ENCODE peak calls at places on chromosomes 12 and 14, in four cellular contexts. One of them, this sample, is unnamed. For H3K4me1, the result is how much of the 10 kb centered on the place peaks cover.

GRCh38 chr12:113456761-113457160 is 14.9 kb downstream of the LHX5 start:
- DNase-seq in mucosa of descending colon: no peak
- DNase-seq in psoas muscle: no peak
- DNase-seq in uterus: no peak
- DNase-seq in this sample: no peak

GRCh38 chr14:70640938-70641547 is 673 bp upstream of the TTC9 start:
- DNase-seq in uterus: peak
- DNase-seq in mucosa of descending colon: peak
- DNase-seq in psoas muscle: peak
- DNase-seq in this sample: no peak

GRCh38 chr14:26187996-26188605 is 409.7 kb downstream of the NOVA1 start:
- DNase-seq in mucosa of descending colon: no peak
- DNase-seq in uterus: peak
- DNase-seq in psoas muscle: no peak
- DNase-seq in this sample: no peak

GRCh38 chr12:16612647-16613046 is 6.7 kb upstream of the LMO3 start:
- DNase-seq in mucosa of descending colon: no peak
- DNase-seq in psoas muscle: no peak
- DNase-seq in uterus: no peak
- DNase-seq in this sample: no peak

GRCh38 chr14:97166497-97166896 is 369.3 kb downstream of the VRK1 start:
- DNase-seq in psoas muscle: no peak
- DNase-seq in mucosa of descending colon: no peak
- DNase-seq in uterus: no peak
- DNase-seq in this sample: no peak

GRCh38 chr12:123306200-123306599 is 34.5 kb upstream of the CDK2AP1 start:
- DNase-seq in psoas muscle: no peak
- DNase-seq in uterus: no peak
- DNase-seq in mucosa of descending colon: no peak
- DNase-seq in this sample: no peak

GRCh38 chr12:87779016-87779415 is 250.2 kb downstream of the C12orf50 start:
- DNase-seq in uterus: no peak
- DNase-seq in psoas muscle: no peak
- DNase-seq in mucosa of descending colon: no peak
- DNase-seq in this sample: no peak

GRCh38 chr12:98260276-98260675 is 255.1 kb upstream of the TMPO start:
- DNase-seq in psoas muscle: no peak
- DNase-seq in mucosa of descending colon: no peak
- DNase-seq in uterus: no peak
- DNase-seq in this sample: no peak

GRCh38 chr12:90102957-90103652 is 394.5 kb upstream of the ATP2B1 start:
- DNase-seq in mucosa of descending colon: peak
- DNase-seq in psoas muscle: no peak
- DNase-seq in uterus: no peak
- DNase-seq in this sample: no peak

GRCh38 chr12:1656894-1657293 is 27.9 kb downstream of the WNT5B start:
- DNase-seq in uterus: no peak
- DNase-seq in psoas muscle: no peak
- DNase-seq in mucosa of descending colon: no peak
- DNase-seq in this sample: no peak

GRCh38 chr12:2341871-2342270 is 289.1 kb downstream of the CACNA1C start:
- DNase-seq in psoas muscle: no peak
- DNase-seq in mucosa of descending colon: no peak
- DNase-seq in uterus: no peak
- DNase-seq in this sample: no peak

GRCh38 chr14:103110681-103111296 is 12.5 kb upstream of the TNFAIP2 start:
- DNase-seq in psoas muscle: peak
- DNase-seq in uterus: no peak
- DNase-seq in mucosa of descending colon: no peak
- DNase-seq in this sample: no peak

GRCh38 chr14:101118746-101119610 is 215.5 kb upstream of the RTL1 start:
- DNase-seq in mucosa of descending colon: no peak
- DNase-seq in uterus: no peak
- DNase-seq in psoas muscle: peak
- DNase-seq in this sample: peak

GRCh38 chr12:126582231-126582630 is 1517.0 kb downstream of the AACS start:
- DNase-seq in uterus: no peak
- DNase-seq in mucosa of descending colon: no peak
- DNase-seq in psoas muscle: no peak
- DNase-seq in this sample: no peak

GRCh38 chr14:59354666-59355065 is 110.5 kb downstream of the GPR135 start:
- DNase-seq in mucosa of descending colon: no peak
- DNase-seq in psoas muscle: no peak
- DNase-seq in uterus: no peak
- DNase-seq in this sample: no peak

GRCh38 chr14:90785474-90785873 is 30.8 kb downstream of the TTC7B start:
- DNase-seq in mucosa of descending colon: peak
- DNase-seq in uterus: peak
- DNase-seq in psoas muscle: peak
- DNase-seq in this sample: peak

GRCh38 chr12:47244730-47245285 is 165.0 kb upstream of the AMIGO2 start:
- DNase-seq in uterus: no peak
- DNase-seq in psoas muscle: no peak
- DNase-seq in mucosa of descending colon: no peak
- DNase-seq in this sample: no peak

GRCh38 chr12:16385779-16386646 is 38.6 kb downstream of the MGST1 start:
- DNase-seq in mucosa of descending colon: peak
- DNase-seq in uterus: peak
- DNase-seq in psoas muscle: no peak
- DNase-seq in this sample: peak

GRCh38 chr12:43692064-43692463 is 66.5 kb downstream of the PUS7L start:
- DNase-seq in uterus: no peak
- DNase-seq in mucosa of descending colon: no peak
- DNase-seq in psoas muscle: no peak
- DNase-seq in this sample: no peak

GRCh38 chr12:124352839-124353238 is 57.9 kb downstream of the RFLNA start:
- DNase-seq in uterus: peak
- DNase-seq in mucosa of descending colon: peak
- DNase-seq in psoas muscle: no peak
- DNase-seq in this sample: peak

GRCh38 chr12:96471368-96472040 is 17.9 kb upstream of the CFAP54 start:
- DNase-seq in psoas muscle: no peak
- DNase-seq in mucosa of descending colon: no peak
- DNase-seq in uterus: no peak
- DNase-seq in this sample: no peak

GRCh38 chr14:23863836-23864235 is 89.7 kb upstream of the DHRS4 start:
- DNase-seq in uterus: no peak
- DNase-seq in psoas muscle: no peak
- DNase-seq in mucosa of descending colon: no peak
- DNase-seq in this sample: no peak

GRCh38 chr12:53069621-53070410 is 9.4 kb downstream of the SPRYD3 start:
- DNase-seq in mucosa of descending colon: no peak
- DNase-seq in psoas muscle: peak
- DNase-seq in uterus: peak
- DNase-seq in this sample: peak

DNA sequence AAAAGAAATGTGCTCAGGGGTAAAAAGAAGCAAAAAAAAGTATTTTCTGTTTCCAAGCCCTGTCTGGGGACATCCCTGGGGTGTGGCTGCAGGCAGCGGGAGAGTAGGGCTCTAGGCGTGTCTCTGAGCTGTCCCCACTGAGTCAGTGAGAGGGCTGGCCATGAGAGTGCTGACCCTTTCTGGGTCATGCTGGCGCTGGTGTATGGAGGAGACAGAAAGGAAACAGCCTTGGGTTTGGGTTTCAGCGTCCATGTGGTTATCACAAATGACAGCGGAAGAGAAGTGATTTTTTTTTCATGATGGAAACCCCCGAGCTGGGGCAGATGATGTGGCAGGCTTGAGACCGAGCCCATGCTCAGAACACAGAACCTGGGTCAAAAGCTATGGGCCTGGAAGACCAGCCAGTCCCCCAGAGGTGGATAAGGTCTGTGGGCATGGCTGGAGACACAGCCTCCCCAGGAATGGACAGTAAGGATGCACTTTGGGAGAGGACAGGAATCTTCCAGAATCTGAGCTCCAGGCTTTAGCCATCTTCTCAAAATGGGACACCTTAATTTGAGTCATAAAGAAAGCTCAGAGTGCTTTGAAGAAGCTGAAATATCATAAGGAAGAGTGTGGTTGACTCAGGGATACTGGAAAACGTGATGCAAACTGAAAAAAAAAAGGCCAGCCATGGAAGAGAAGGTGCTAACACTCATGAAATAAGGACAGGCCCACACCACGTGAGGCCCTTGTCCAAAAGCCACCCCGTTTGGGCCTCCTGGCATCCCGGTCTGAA is 36.2 kb downstream of the SYNE3 start:
- DNase-seq in mucosa of descending colon: no peak
- DNase-seq in uterus: peak
- DNase-seq in psoas muscle: peak
- DNase-seq in this sample: peak
- H3K4me1 ChIP-seq in mucosa of descending colon: under half
- H3K4me1 ChIP-seq in uterus: under half
- H3K4me1 ChIP-seq in psoas muscle: under half
- H3K4me1 ChIP-seq in this sample: under half

DNA sequence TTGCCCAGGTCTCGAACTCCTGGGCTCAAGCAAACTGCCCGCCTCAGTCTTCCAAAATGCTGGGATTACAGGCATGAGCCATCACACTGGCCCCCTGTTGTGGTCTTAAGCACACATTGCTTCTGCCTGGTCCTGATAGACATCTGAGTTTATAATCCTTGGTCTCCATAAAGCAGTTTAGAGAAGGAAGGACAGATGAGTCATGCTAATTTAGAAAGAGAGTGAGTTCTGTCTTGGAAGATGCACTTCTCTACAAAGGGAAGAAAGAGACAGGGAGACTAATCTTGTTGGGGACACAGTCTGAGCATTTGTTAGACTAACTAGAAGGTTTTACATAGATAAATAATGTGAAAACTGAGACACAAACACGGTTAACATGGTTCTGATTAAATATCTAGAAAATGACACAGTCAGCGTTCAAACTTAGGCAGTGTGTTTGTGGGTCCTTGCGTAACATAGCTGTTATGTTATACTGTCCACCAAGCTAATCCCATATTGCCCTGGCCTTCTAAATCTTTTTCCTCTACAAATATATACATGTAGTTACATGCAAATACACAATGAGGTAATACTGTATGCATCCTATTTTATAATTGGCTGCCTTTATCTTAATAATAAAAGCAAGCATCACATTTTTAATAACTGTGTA is 31.0 kb downstream of the SAMD4A start:
- DNase-seq in mucosa of descending colon: no peak
- DNase-seq in uterus: no peak
- DNase-seq in psoas muscle: no peak
- DNase-seq in this sample: no peak
- H3K4me1 ChIP-seq in mucosa of descending colon: under half
- H3K4me1 ChIP-seq in uterus: under half
- H3K4me1 ChIP-seq in psoas muscle: under half
- H3K4me1 ChIP-seq in this sample: under half

GRCh38 chr14:75143761-75144527 is 17.1 kb upstream of the NEK9 start:
- DNase-seq in psoas muscle: no peak
- DNase-seq in uterus: no peak
- DNase-seq in mucosa of descending colon: no peak
- DNase-seq in this sample: no peak
- H3K4me1 ChIP-seq in psoas muscle: under half
- H3K4me1 ChIP-seq in uterus: under half
- H3K4me1 ChIP-seq in mucosa of descending colon: under half
- H3K4me1 ChIP-seq in this sample: under half

DNA sequence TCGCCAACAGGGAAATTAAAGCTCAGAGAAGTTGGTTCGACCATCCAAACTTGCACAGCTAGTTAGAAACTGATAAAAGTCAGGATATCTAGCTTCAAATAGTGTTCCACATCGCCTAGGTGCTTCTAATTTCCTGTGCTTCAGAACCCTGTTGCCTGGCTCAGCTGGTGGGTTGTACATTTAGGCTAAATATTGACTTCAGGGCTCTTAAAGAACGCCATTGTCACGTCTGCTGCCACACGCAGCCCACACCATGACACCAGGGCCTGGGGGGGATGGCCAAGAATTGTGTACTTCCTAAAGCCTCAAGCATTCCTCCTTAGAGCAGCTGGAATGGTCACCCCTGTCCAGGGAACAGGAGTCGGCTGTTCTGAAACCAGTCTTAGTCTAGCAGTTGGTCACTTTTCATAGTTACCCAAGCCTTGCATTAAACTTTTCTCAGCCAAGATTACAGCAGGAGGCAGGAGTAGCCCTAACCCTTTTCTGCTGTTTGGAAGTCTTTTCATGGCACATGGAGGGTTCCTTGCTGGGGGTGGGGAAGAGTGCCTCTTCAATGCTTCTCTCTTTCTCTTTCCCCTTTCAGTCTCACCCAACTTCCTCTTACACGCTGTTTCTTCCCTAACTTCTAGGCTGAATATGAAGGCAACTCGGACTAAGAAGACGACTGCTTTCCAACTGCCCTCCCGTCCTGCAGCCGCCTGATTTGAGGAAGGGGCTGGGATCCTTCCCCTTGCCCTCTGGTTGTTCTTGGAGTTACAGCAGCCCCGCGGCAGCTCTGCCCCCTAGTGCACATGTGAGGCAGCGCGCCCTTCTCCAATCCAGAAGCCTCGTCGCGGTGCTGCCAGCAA is 17.1 kb downstream of the FOS start:
- DNase-seq in mucosa of descending colon: peak
- DNase-seq in uterus: peak
- DNase-seq in psoas muscle: peak
- DNase-seq in this sample: peak
- H3K4me1 ChIP-seq in mucosa of descending colon: under half
- H3K4me1 ChIP-seq in uterus: under half
- H3K4me1 ChIP-seq in psoas muscle: under half
- H3K4me1 ChIP-seq in this sample: under half

DNA sequence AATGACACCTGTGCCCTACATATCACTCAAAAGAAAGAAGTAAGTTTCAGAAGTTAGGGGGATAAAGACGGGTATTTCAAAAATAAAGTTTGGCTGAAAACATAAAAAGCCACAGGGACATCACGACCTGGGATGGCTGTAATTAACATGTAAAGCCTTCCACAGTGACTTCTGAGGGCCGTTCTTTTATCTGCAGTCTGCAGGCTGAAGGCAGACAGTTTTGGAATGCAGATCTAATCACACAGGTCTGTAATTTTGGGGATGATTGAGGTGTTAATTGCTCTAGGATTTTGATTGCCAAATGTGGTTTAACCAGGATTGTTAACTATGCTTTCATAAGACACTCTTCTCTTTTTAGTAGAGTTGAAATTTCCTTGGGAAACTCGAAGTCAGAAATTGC is 355.5 kb downstream of the ATP23 start:
- DNase-seq in mucosa of descending colon: no peak
- DNase-seq in psoas muscle: no peak
- DNase-seq in uterus: no peak
- DNase-seq in this sample: no peak
- H3K4me1 ChIP-seq in mucosa of descending colon: under half
- H3K4me1 ChIP-seq in psoas muscle: under half
- H3K4me1 ChIP-seq in uterus: under half
- H3K4me1 ChIP-seq in this sample: under half

GRCh38 chr12:14949631-14950030 is 11.3 kb upstream of the ERP27 start:
- DNase-seq in psoas muscle: no peak
- DNase-seq in mucosa of descending colon: no peak
- DNase-seq in uterus: no peak
- DNase-seq in this sample: no peak

GRCh38 chr12:14952295-14952995 is 9.0 kb downstream of the ARHGDIB start:
- DNase-seq in uterus: peak
- DNase-seq in mucosa of descending colon: no peak
- DNase-seq in psoas muscle: no peak
- DNase-seq in this sample: no peak

GRCh38 chr12:14948672-14949071 is 10.3 kb upstream of the ERP27 start:
- DNase-seq in psoas muscle: no peak
- DNase-seq in mucosa of descending colon: peak
- DNase-seq in uterus: peak
- DNase-seq in this sample: peak

GRCh38 chr12:14950982-14951746 is 10.2 kb downstream of the ARHGDIB start:
- DNase-seq in psoas muscle: no peak
- DNase-seq in uterus: no peak
- DNase-seq in mucosa of descending colon: no peak
- DNase-seq in this sample: no peak

GRCh38 chr12:14950421-14950820 is 11.0 kb downstream of the ARHGDIB start:
- DNase-seq in mucosa of descending colon: no peak
- DNase-seq in psoas muscle: no peak
- DNase-seq in uterus: no peak
- DNase-seq in this sample: no peak
- H3K4me1 ChIP-seq in mucosa of descending colon: under half
- H3K4me1 ChIP-seq in psoas muscle: under half
- H3K4me1 ChIP-seq in uterus: under half
- H3K4me1 ChIP-seq in this sample: under half